ENCODE peak calls at places on chromosomes 1 and 21, in six cellular contexts. One of them, this sample, is unnamed.

GRCh38 chr1:27350673-27351540 is 9.1 kb downstream of the SYTL1 start:
- DNase-seq in DND-41: no peak
- DNase-seq in CD4-positive, alpha-beta memory T cell: no peak
- DNase-seq in effector memory CD4-positive, alpha-beta T cell: no peak
- DNase-seq in epithelial cell of esophagus: no peak
- DNase-seq in IMR-90: no peak
- DNase-seq in this sample: no peak

GRCh38 chr1:153922838-153923652 is at the start of gene GATAD2B:
- DNase-seq in DND-41: peak; percentile 100
- DNase-seq in effector memory CD4-positive, alpha-beta T cell: peak; percentile 99
- DNase-seq in CD4-positive, alpha-beta memory T cell: peak; percentile 100
- DNase-seq in epithelial cell of esophagus: peak; percentile 100
- DNase-seq in IMR-90: peak; percentile 100
- DNase-seq in this sample: peak; percentile 100

GRCh38 chr1:19432943-19433609 is 52.3 kb downstream of the CAPZB start:
- DNase-seq in epithelial cell of esophagus: no peak
- DNase-seq in DND-41: no peak
- DNase-seq in IMR-90: peak; percentile 56
- DNase-seq in effector memory CD4-positive, alpha-beta T cell: no peak
- DNase-seq in CD4-positive, alpha-beta memory T cell: no peak
- DNase-seq in this sample: no peak

GRCh38 chr1:111747947-111748346 is 7.8 kb upstream of the DDX20 start:
- DNase-seq in IMR-90: no peak
- DNase-seq in epithelial cell of esophagus: no peak
- DNase-seq in CD4-positive, alpha-beta memory T cell: no peak
- DNase-seq in DND-41: no peak
- DNase-seq in effector memory CD4-positive, alpha-beta T cell: no peak
- DNase-seq in this sample: no peak

GRCh38 chr1:181135815-181136737 is 47.6 kb downstream of the IER5 start:
- DNase-seq in DND-41: no peak
- DNase-seq in CD4-positive, alpha-beta memory T cell: no peak
- DNase-seq in effector memory CD4-positive, alpha-beta T cell: no peak
- DNase-seq in epithelial cell of esophagus: peak; percentile 93
- DNase-seq in IMR-90: peak; percentile 94
- DNase-seq in this sample: no peak

GRCh38 chr1:154352581-154353459 is 27.5 kb downstream of the ATP8B2 start:
- DNase-seq in CD4-positive, alpha-beta memory T cell: peak; percentile 48
- DNase-seq in DND-41: peak; percentile 34
- DNase-seq in epithelial cell of esophagus: peak; percentile 17
- DNase-seq in effector memory CD4-positive, alpha-beta T cell: peak; percentile 19
- DNase-seq in IMR-90: peak; percentile 31
- DNase-seq in this sample: peak; percentile 40

GRCh38 chr1:9443913-9444445 is 95.3 kb upstream of the SLC25A33 start:
- DNase-seq in DND-41: no peak
- DNase-seq in effector memory CD4-positive, alpha-beta T cell: no peak
- DNase-seq in IMR-90: peak; percentile 76
- DNase-seq in CD4-positive, alpha-beta memory T cell: no peak
- DNase-seq in epithelial cell of esophagus: peak; percentile 93
- DNase-seq in this sample: no peak

GRCh38 chr1:113042336-113043143 is 30.5 kb upstream of the LRIG2 start:
- DNase-seq in DND-41: no peak
- DNase-seq in epithelial cell of esophagus: peak; percentile 79
- DNase-seq in effector memory CD4-positive, alpha-beta T cell: no peak
- DNase-seq in IMR-90: peak; percentile 78
- DNase-seq in CD4-positive, alpha-beta memory T cell: no peak
- DNase-seq in this sample: no peak

GRCh38 chr1:32742132-32742947 is 39.8 kb upstream of the SYNC start:
- DNase-seq in CD4-positive, alpha-beta memory T cell: no peak
- DNase-seq in epithelial cell of esophagus: no peak
- DNase-seq in IMR-90: no peak
- DNase-seq in effector memory CD4-positive, alpha-beta T cell: no peak
- DNase-seq in DND-41: no peak
- DNase-seq in this sample: no peak

GRCh38 chr21:42861311-42862122 is 17.8 kb downstream of the WDR4 start:
- DNase-seq in IMR-90: no peak
- DNase-seq in epithelial cell of esophagus: no peak
- DNase-seq in DND-41: no peak
- DNase-seq in CD4-positive, alpha-beta memory T cell: no peak
- DNase-seq in effector memory CD4-positive, alpha-beta T cell: no peak
- DNase-seq in this sample: no peak

GRCh38 chr1:156262461-156263287 is 14.8 kb upstream of the PAQR6 start:
- DNase-seq in IMR-90: peak; percentile 80
- DNase-seq in DND-41: no peak
- DNase-seq in effector memory CD4-positive, alpha-beta T cell: no peak
- DNase-seq in epithelial cell of esophagus: peak; percentile 92
- DNase-seq in CD4-positive, alpha-beta memory T cell: no peak
- DNase-seq in this sample: no peak

GRCh38 chr1:106608836-106609235 is 447.6 kb upstream of the PRMT6 start:
- DNase-seq in effector memory CD4-positive, alpha-beta T cell: no peak
- DNase-seq in epithelial cell of esophagus: peak; percentile 18
- DNase-seq in DND-41: no peak
- DNase-seq in IMR-90: no peak
- DNase-seq in CD4-positive, alpha-beta memory T cell: no peak
- DNase-seq in this sample: no peak

GRCh38 chr21:29302340-29302991 is 3.7 kb downstream of the BACH1 start:
- DNase-seq in DND-41: no peak
- DNase-seq in IMR-90: peak; percentile 34
- DNase-seq in effector memory CD4-positive, alpha-beta T cell: no peak
- DNase-seq in CD4-positive, alpha-beta memory T cell: no peak
- DNase-seq in epithelial cell of esophagus: peak; percentile 50
- DNase-seq in this sample: no peak

GRCh38 chr21:29299906-29300546 is 1.3 kb downstream of the BACH1 start:
- DNase-seq in DND-41: peak; percentile 41
- DNase-seq in IMR-90: peak; percentile 97
- DNase-seq in effector memory CD4-positive, alpha-beta T cell: peak; percentile 38
- DNase-seq in epithelial cell of esophagus: peak; percentile 98
- DNase-seq in CD4-positive, alpha-beta memory T cell: peak; percentile 36
- DNase-seq in this sample: peak; percentile 60

GRCh38 chr21:29300547-29301138 is 1.9 kb downstream of the BACH1 start:
- DNase-seq in epithelial cell of esophagus: no peak
- DNase-seq in IMR-90: peak; percentile 56
- DNase-seq in effector memory CD4-positive, alpha-beta T cell: no peak
- DNase-seq in CD4-positive, alpha-beta memory T cell: no peak
- DNase-seq in DND-41: no peak
- DNase-seq in this sample: no peak

GRCh38 chr21:29303301-29303700 is 4.6 kb downstream of the BACH1 start:
- DNase-seq in effector memory CD4-positive, alpha-beta T cell: no peak
- DNase-seq in epithelial cell of esophagus: no peak
- DNase-seq in DND-41: no peak
- DNase-seq in CD4-positive, alpha-beta memory T cell: no peak
- DNase-seq in IMR-90: no peak
- DNase-seq in this sample: no peak

DNA sequence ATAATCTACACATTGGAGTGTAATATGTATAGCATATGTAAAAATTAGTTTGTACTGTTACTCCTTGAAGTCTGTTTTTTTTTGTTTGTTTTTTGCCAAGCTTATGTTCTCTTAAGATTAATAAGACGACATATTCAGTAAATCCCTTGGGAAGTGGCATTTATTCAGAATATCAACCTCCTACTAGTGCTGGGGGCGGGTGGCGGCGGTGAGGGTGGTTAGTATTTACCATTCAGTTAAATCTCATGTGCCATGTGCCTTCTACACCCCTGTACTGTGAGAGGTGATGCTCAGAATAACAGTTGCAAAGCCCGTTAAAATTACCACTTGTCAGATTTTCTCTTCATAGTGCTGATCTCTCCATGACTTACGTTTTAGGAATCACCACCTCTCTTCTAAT is 3.0 kb downstream of the BACH1 start:
- DNase-seq in epithelial cell of esophagus: no peak
- DNase-seq in CD4-positive, alpha-beta memory T cell: no peak
- DNase-seq in DND-41: no peak
- DNase-seq in IMR-90: no peak
- DNase-seq in effector memory CD4-positive, alpha-beta T cell: no peak
- DNase-seq in this sample: no peak
- H3K4me3 ChIP-seq in epithelial cell of esophagus: peak overlapping the region; percentile 93
- H3K4me3 ChIP-seq in CD4-positive, alpha-beta memory T cell: no peak overlapping the region
- H3K4me3 ChIP-seq in DND-41: no peak overlapping the region
- H3K4me3 ChIP-seq in IMR-90: peak overlapping the region; percentile 96
- H3K4me3 ChIP-seq in effector memory CD4-positive, alpha-beta T cell: no peak overlapping the region
- H3K4me3 ChIP-seq in this sample: no peak overlapping the region

GRCh38 chr1:2391385-2392070 is at the start of the genes MORN1 and RER1:
- DNase-seq in IMR-90: peak; percentile 98
- DNase-seq in effector memory CD4-positive, alpha-beta T cell: peak; percentile 98
- DNase-seq in epithelial cell of esophagus: peak; percentile 99
- DNase-seq in DND-41: peak; percentile 99
- DNase-seq in CD4-positive, alpha-beta memory T cell: peak; percentile 99
- DNase-seq in this sample: peak; percentile 97
- H3K4me3 ChIP-seq in IMR-90: peak within 1 kb of the TSS; percentile 91
- H3K4me3 ChIP-seq in effector memory CD4-positive, alpha-beta T cell: peak within 1 kb of the TSS; percentile 95
- H3K4me3 ChIP-seq in epithelial cell of esophagus: peak within 1 kb of the TSS; percentile 79
- H3K4me3 ChIP-seq in DND-41: peak within 1 kb of the TSS; percentile 96
- H3K4me3 ChIP-seq in CD4-positive, alpha-beta memory T cell: peak within 1 kb of the TSS; percentile 57
- H3K4me3 ChIP-seq in this sample: peak within 1 kb of the TSS; percentile 86

GRCh38 chr1:55095095-55095494 is 55.7 kb downstream of the PCSK9 start:
- DNase-seq in effector memory CD4-positive, alpha-beta T cell: no peak
- DNase-seq in DND-41: no peak
- DNase-seq in IMR-90: no peak
- DNase-seq in epithelial cell of esophagus: no peak
- DNase-seq in CD4-positive, alpha-beta memory T cell: no peak
- DNase-seq in this sample: no peak
- H3K4me3 ChIP-seq in effector memory CD4-positive, alpha-beta T cell: no peak overlapping the region
- H3K4me3 ChIP-seq in DND-41: no peak overlapping the region
- H3K4me3 ChIP-seq in IMR-90: no peak overlapping the region
- H3K4me3 ChIP-seq in epithelial cell of esophagus: no peak overlapping the region
- H3K4me3 ChIP-seq in CD4-positive, alpha-beta memory T cell: no peak overlapping the region
- H3K4me3 ChIP-seq in this sample: no peak overlapping the region

DNA sequence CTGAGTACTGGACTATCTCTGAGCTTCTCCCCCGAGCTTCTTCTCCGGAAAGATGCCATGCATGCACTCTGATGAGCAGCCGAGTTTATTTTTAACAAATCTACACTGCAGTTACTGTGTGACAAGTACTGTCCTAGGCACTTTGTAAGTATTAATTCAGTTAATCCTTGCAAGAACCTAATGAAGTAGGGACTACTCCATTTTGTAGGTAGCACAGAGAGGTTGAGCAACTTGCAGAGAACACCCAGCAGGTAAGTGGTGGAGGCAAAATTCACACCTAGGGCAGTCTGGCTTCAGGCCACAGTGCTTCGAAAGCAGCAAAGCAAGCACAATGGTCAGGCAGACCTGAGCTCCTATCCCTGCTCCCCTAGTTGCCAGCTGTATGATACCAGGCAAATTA is 3.8 kb upstream of the TAL1 start:
- DNase-seq in CD4-positive, alpha-beta memory T cell: no peak
- DNase-seq in IMR-90: no peak
- DNase-seq in epithelial cell of esophagus: no peak
- DNase-seq in DND-41: no peak
- DNase-seq in effector memory CD4-positive, alpha-beta T cell: no peak
- DNase-seq in this sample: no peak
- H3K4me3 ChIP-seq in CD4-positive, alpha-beta memory T cell: no peak overlapping the region
- H3K4me3 ChIP-seq in IMR-90: no peak overlapping the region
- H3K4me3 ChIP-seq in epithelial cell of esophagus: no peak overlapping the region
- H3K4me3 ChIP-seq in DND-41: no peak overlapping the region
- H3K4me3 ChIP-seq in effector memory CD4-positive, alpha-beta T cell: no peak overlapping the region
- H3K4me3 ChIP-seq in this sample: peak overlapping the region; percentile 31

DNA sequence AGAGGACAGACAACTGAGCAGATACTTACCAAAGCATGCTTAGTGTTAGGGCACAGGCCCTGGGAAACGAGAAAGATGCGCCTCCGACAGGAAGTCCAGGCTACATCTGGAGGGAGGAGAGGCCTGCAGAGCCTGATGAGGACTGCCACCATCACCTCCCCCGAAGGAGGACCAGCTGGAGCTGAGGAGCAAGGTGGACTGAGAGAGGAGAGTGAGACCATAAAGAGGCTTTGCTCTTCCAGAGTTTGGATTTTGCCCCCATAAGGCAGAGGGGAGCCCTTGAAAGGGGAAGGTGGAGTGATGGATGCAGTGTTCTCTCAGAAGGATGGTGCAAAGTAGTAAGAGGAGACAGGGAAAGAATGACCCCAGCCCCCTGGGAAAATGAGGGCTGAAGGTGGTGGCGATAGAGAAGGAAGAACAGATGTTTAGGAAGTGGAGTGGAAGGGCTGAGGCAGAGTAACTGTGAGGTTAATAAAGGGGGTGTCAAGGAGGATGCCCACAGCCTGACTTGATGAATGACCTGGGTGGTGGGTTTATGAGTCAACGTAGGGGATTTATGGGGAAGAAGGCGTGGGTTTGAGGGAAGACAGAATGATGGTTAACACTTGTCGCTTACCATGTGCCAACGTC is 1.1 kb upstream of the SCAF4 start:
- DNase-seq in IMR-90: peak; percentile 35
- DNase-seq in DND-41: peak; percentile 57
- DNase-seq in effector memory CD4-positive, alpha-beta T cell: peak; percentile 1
- DNase-seq in CD4-positive, alpha-beta memory T cell: no peak
- DNase-seq in epithelial cell of esophagus: no peak
- DNase-seq in this sample: peak; percentile 27
- H3K4me3 ChIP-seq in IMR-90: peak overlapping the region; percentile 72
- H3K4me3 ChIP-seq in DND-41: peak overlapping the region; percentile 77
- H3K4me3 ChIP-seq in effector memory CD4-positive, alpha-beta T cell: peak overlapping the region; percentile 73
- H3K4me3 ChIP-seq in CD4-positive, alpha-beta memory T cell: peak overlapping the region; percentile 62
- H3K4me3 ChIP-seq in epithelial cell of esophagus: no peak overlapping the region
- H3K4me3 ChIP-seq in this sample: peak overlapping the region; percentile 85

GRCh38 chr1:98874828-98875227 is 129.8 kb downstream of the PLPPR5 start:
- DNase-seq in IMR-90: no peak
- DNase-seq in epithelial cell of esophagus: no peak
- DNase-seq in effector memory CD4-positive, alpha-beta T cell: no peak
- DNase-seq in CD4-positive, alpha-beta memory T cell: no peak
- DNase-seq in DND-41: no peak
- DNase-seq in this sample: no peak

GRCh38 chr1:98865796-98866195 is 138.9 kb downstream of the PLPPR5 start:
- DNase-seq in DND-41: no peak
- DNase-seq in IMR-90: no peak
- DNase-seq in CD4-positive, alpha-beta memory T cell: no peak
- DNase-seq in epithelial cell of esophagus: no peak
- DNase-seq in effector memory CD4-positive, alpha-beta T cell: no peak
- DNase-seq in this sample: no peak

DNA sequence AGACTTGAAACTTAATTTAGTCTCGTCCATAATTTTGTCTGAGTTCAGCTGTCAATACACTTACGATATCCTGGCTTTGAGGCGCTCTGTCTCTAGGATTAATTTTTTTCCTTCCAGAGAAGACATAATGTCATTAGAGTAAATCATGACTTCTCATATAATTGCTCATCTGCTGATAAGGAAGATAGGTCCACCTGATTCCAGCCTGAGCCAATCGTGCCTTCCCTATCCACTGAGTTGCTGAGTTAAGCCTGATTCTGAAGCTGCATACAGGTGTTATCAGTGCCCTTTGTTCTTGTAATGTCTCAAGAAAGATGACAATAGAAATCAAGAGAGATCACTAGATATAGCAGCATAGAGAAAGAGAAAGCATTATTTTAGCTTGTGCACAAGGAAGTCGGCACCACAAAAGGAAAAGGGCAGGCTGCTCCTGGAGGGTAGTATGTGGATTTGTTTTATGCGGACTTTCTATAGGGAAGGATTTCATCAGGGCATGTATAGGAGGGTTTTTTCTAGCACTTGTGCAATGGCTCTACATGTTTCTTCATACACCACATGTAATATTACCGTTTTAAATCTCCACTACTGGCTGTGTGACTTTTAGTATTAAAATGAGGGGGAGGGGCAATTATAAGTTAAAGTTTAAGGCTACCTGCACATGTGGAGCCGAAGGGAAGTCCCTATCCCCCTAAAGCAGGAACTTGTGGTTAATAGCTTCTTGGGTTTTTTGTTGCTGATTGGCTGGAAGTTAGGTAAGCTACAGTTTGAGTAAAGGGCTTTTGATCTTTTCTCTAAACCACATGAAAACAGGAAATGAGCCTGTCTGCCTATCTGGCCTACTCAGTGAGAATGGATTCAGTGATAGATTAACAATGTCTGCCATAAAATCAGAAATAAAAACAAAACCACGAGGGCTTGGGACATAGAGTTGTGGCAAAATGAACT is 133.4 kb downstream of the PLPPR5 start:
- DNase-seq in epithelial cell of esophagus: no peak
- DNase-seq in DND-41: peak; percentile 75
- DNase-seq in IMR-90: no peak
- DNase-seq in CD4-positive, alpha-beta memory T cell: peak; percentile 91
- DNase-seq in effector memory CD4-positive, alpha-beta T cell: peak; percentile 39
- DNase-seq in this sample: peak; percentile 96
- H3K4me3 ChIP-seq in epithelial cell of esophagus: no peak overlapping the region
- H3K4me3 ChIP-seq in DND-41: peak overlapping the region; percentile 54
- H3K4me3 ChIP-seq in IMR-90: no peak overlapping the region
- H3K4me3 ChIP-seq in CD4-positive, alpha-beta memory T cell: peak overlapping the region; percentile 12
- H3K4me3 ChIP-seq in effector memory CD4-positive, alpha-beta T cell: peak overlapping the region; percentile 30
- H3K4me3 ChIP-seq in this sample: no peak overlapping the region

This sample was measured in Jurkat, Clone E6-1.